ENCODE peak calls at places on chromosome 15, in six cellular contexts. G, H, Y, R, O and C are unnamed samples.
A peak's percentile ranks its signal among the peaks of the same experiment; 100 is the strongest.

GRCh38 chr15:73983211-73983727 is 8.8 kb downstream of the STOML1 start:
- DNase-seq in O (no peak), G (peak; percentile 69), Y (no peak), H (no peak), R (no peak), C (no peak)

GRCh38 chr15:39976291-39977274 is 42.7 kb downstream of the EIF2AK4 start:
- DNase-seq in O (no peak), H (no peak), Y (no peak), G (peak; percentile 70), R (no peak), C (peak; percentile 21)

GRCh38 chr15:70029297-70029701 is 68.4 kb downstream of the TLE3 start:
- DNase-seq in O (no peak), R (no peak), Y (no peak), H (no peak), G (no peak), C (no peak)

GRCh38 chr15:78934063-78935023 is 10.5 kb downstream of the CTSH start:
- DNase-seq in G (no peak), H (no peak), Y (no peak), O (no peak), R (no peak), C (no peak)

GRCh38 chr15:73956276-73957086 is 30.2 kb downstream of the LOXL1 start:
- DNase-seq in R (no peak), Y (peak; percentile 20), O (peak; percentile 74), H (no peak), G (peak; percentile 77), C (no peak)

GRCh38 chr15:98648654-98649537 is 557 bp downstream of the IGF1R start:
- DNase-seq in H (peak; percentile 57), R (no peak), Y (peak; percentile 71), O (peak; percentile 76), G (peak; percentile 52), C (no peak)

GRCh38 chr15:69253156-69253555 is 45.6 kb upstream of the PAQR5 start:
- DNase-seq in R (no peak), O (no peak), Y (peak; percentile 48), G (peak; percentile 89), H (peak; percentile 6), C (no peak)

GRCh38 chr15:83106994-83107840 is at the start of gene TM6SF1:
- DNase-seq in Y (no peak), H (peak; percentile 46), R (no peak), O (peak; percentile 61), G (peak; percentile 45), C (no peak)

GRCh38 chr15:85792872-85793621 is 1.7 kb downstream of the KLHL25 start:
- DNase-seq in Y (no peak), O (no peak), H (no peak), G (no peak), R (no peak), C (no peak)

GRCh38 chr15:67185051-67185450 is 69.4 kb downstream of the AAGAB start:
- DNase-seq in H (no peak), R (no peak), Y (no peak), G (no peak), O (no peak), C (no peak)

GRCh38 chr15:47918877-47919276 is 201.6 kb downstream of the SEMA6D start:
- DNase-seq in Y (no peak), R (no peak), G (no peak), H (no peak), O (no peak), C (no peak)

GRCh38 chr15:91049378-91050127 is 27.2 kb upstream of the VPS33B start:
- DNase-seq in H (peak; percentile 79), G (peak; percentile 66), O (peak; percentile 81), Y (peak; percentile 81), R (peak; percentile 12), C (peak; percentile 70)

GRCh38 chr15:42131826-42132806 is 24.3 kb downstream of the PLA2G4F start:
- DNase-seq in G (no peak), Y (no peak), R (no peak), H (no peak), O (no peak), C (no peak)

GRCh38 chr15:42129364-42129763 is 27.1 kb downstream of the PLA2G4F start:
- DNase-seq in Y (no peak), R (no peak), H (no peak), O (no peak), G (no peak), C (no peak)

GRCh38 chr15:42128476-42128875 is 28.0 kb downstream of the PLA2G4F start:
- DNase-seq in G (no peak), H (no peak), O (no peak), Y (no peak), R (no peak), C (no peak)

GRCh38 chr15:42131006-42131405 is 25.4 kb downstream of the PLA2G4F start:
- DNase-seq in G (no peak), O (no peak), H (no peak), R (no peak), Y (no peak), C (no peak)

DNA sequence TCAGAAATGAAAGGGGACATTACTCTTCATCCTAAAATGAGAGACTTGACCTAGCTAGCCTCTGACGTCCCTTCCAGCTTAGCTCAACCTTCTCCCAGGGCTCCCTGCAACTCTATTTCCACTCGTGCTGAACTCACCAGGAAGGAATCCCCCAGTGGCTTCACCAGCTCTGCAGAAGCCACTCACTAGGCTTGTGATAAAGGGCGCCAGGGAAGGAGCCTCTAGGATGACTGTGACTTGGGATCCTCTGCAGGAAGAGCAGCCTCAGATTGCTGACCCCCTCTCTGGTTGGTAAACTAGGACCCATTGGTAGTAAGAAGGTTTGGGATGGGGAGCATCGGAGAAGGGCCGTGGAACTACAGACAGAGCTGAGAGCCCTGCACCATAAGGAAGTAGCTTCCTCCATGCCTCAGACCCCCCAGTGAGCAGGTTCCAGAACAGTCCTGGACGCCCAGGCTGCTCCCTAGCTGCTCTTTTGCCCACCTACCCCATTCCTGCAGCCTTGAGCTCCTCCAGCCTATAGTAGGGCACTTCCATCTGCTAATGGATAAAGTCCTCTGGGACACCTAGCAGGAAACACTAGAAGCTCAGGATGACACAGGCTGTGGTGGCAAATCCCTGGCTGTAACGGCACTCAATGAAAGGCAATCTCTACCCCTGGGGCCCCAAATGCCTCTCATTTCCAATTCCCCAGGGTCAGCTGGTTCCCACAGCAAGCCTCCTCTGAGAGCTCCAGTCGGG is 26.0 kb downstream of the PLA2G4F start:
- DNase-seq in G (no peak), R (no peak), Y (no peak), H (no peak), O (no peak), C (no peak)
- TF ChIP-seq MYC in G (no peak), R (no peak), Y (no peak), H (no peak), O (no peak), C (no peak)

GRCh38 chr15:27412413-27412812 is 441.4 kb downstream of the GABRG3 start:
- DNase-seq in R (no peak), H (no peak), Y (peak; percentile 20), G (no peak), O (no peak), C (no peak)
- TF ChIP-seq MYC in R (no peak), H (no peak), Y (no peak), G (no peak), O (no peak), C (no peak)

GRCh38 chr15:49855917-49856637 is 235.2 kb downstream of the DTWD1 start:
- DNase-seq in R (no peak), O (peak; percentile 63), Y (peak; percentile 91), G (no peak), H (no peak), C (no peak)
- TF ChIP-seq MYC in R (no peak), O (no peak), Y (no peak), G (no peak), H (no peak), C (no peak)

GRCh38 chr15:77630956-77631789 is 1.5 kb downstream of the LINGO1 start:
- DNase-seq in O (no peak), Y (peak; percentile 25), G (peak; percentile 12), R (no peak), H (no peak), C (no peak)

GRCh38 chr15:77633913-77634265 is 1.2 kb upstream of the LINGO1 start:
- DNase-seq in H (no peak), R (no peak), Y (no peak), O (no peak), G (no peak), C (no peak)

GRCh38 chr15:77633134-77633912 is 611 bp upstream of the LINGO1 start:
- DNase-seq in R (no peak), H (peak; percentile 92), O (peak; percentile 84), G (peak; percentile 76), Y (peak; percentile 90), C (peak; percentile 62)

GRCh38 chr15:77631790-77632551 is 741 bp downstream of the LINGO1 start:
- DNase-seq in H (peak; percentile 38), R (no peak), G (no peak), Y (peak; percentile 16), O (no peak), C (no peak)

DNA sequence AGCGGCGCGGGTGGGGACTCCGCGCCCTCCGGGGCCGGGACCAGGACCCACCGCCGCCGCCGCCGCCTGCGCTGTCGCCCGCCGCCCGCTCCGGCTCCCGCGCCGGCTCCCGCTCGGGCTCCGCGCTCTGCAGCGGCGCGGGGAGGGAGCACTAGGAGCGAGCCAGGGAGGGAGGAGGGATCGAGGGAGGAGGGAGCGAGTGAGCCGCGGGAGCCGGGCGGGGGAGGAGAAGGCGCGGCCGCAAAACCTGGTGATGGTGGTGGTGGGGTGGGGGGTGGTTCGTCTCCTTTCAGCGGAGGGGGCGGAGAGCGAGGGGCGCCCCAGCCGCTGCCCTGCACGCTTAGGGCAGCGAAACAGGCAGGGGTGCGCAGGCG is at the start of gene LINGO1:
- DNase-seq in H (peak; percentile 75), R (no peak), Y (peak; percentile 37), G (no peak), O (peak; percentile 16), C (no peak)
- TF ChIP-seq MYC in H (no peak), R (no peak), Y (no peak), G (no peak), O (no peak), C (no peak)

GRCh38 chr15:76058714-76059319 is 968 bp upstream of the TMEM266 start:
- DNase-seq in O (peak; percentile 75), Y (peak; percentile 68), H (peak; percentile 35), G (no peak), R (peak; percentile 19), C (peak; percentile 15)
- TF ChIP-seq MYC in O (no peak), Y (no peak), H (no peak), G (no peak), R (no peak), C (no peak)

GRCh38 chr15:92074161-92074560 is 220.7 kb downstream of the SLCO3A1 start:
- DNase-seq in G (no peak), O (no peak), H (no peak), Y (no peak), R (no peak), C (no peak)

GRCh38 chr15:92076536-92076935 is 223.0 kb downstream of the SLCO3A1 start:
- DNase-seq in H (no peak), G (no peak), R (no peak), O (no peak), Y (no peak), C (no peak)

GRCh38 chr15:92075764-92076163 is 222.3 kb downstream of the SLCO3A1 start:
- DNase-seq in G (no peak), Y (no peak), H (no peak), R (no peak), O (no peak), C (no peak)

GRCh38 chr15:92073044-92073785 is 219.7 kb downstream of the SLCO3A1 start:
- DNase-seq in G (no peak), Y (no peak), O (no peak), R (no peak), H (no peak), C (no peak)

DNA sequence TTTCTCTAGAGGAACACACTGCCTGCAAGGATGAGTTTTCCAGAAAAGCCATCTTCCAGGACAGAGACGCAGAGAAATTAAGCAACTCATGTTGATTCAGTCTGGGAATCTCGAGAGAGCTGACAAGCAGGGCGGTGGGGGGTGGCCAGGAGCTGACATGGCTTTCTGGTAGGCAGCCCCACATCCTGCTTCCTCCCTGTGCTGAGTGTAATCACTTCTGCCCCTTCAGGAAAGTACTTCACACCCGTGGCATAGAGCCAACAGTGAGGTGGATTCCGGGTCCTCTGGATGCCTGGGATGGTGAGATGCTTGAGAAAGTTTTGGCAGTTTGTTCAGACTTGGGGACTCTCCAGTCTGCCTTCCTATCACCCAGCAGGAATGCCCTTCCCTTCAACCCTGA is 221.1 kb downstream of the SLCO3A1 start:
- DNase-seq in H (no peak), R (no peak), G (no peak), Y (peak; percentile 37), O (no peak), C (no peak)
- TF ChIP-seq MYC in H (no peak), R (no peak), G (no peak), Y (no peak), O (no peak), C (no peak)